ENCODE peak calls at places on chromosomes 11 and 22, in eight cellular contexts. A, S, J, I, M, K, V and Q are unnamed samples.

GRCh38 chr11:115363921-115364320 is 140.3 kb downstream of the CADM1 start:
- DNase-seq in A (no peak), S (no peak), J (no peak), I (no peak), M (no peak), K (no peak), V (no peak), Q (no peak)

GRCh38 chr11:126949066-126949945 is 51.3 kb downstream of the KIRREL3 start:
- DNase-seq in A (no peak), S (no peak), J (no peak), I (no peak), M (no peak), K (no peak), V (no peak), Q (no peak)

GRCh38 chr11:12812849-12813248 is 138.6 kb downstream of the TEAD1 start:
- DNase-seq in A (no peak), S (no peak), J (no peak), I (no peak), M (peak; percentile 68), K (no peak), V (no peak), Q (no peak)

GRCh38 chr11:88631497-88631896 is 294.0 kb upstream of the CTSC start:
- DNase-seq in A (no peak), S (no peak), J (no peak), I (peak; percentile 25), M (peak; percentile 49), K (peak; percentile 20), V (no peak), Q (no peak)

GRCh38 chr11:27282141-27282590 is 80.8 kb downstream of the CCDC34 start:
- DNase-seq in A (no peak), S (peak; percentile 64), J (no peak), I (no peak), M (no peak), K (no peak), V (peak; percentile 81), Q (no peak)

GRCh38 chr11:59053387-59053786 is 32.7 kb upstream of the GLYATL1B start:
- DNase-seq in A (peak; percentile 77), S (peak; percentile 59), J (no peak), I (peak; percentile 80), M (peak; percentile 49), K (no peak), V (peak; percentile 87), Q (no peak)

GRCh38 chr11:48005878-48006277 is 25.5 kb downstream of the PTPRJ start:
- DNase-seq in A (no peak), S (no peak), J (no peak), I (no peak), M (peak; percentile 39), K (no peak), V (peak; percentile 69), Q (no peak)

GRCh38 chr22:27752771-27753170 is 48.8 kb downstream of the MN1 start:
- DNase-seq in A (no peak), S (no peak), J (no peak), I (no peak), M (peak; percentile 79), K (peak; percentile 81), V (peak; percentile 93), Q (peak; percentile 24)

GRCh38 chr11:93718057-93718563 is 23.2 kb downstream of the TAF1D start:
- DNase-seq in A (no peak), S (no peak), J (no peak), I (no peak), M (no peak), K (no peak), V (no peak), Q (no peak)

GRCh38 chr11:17734418-17734911 is at the start of gene KCNC1:
- DNase-seq in A (no peak), S (no peak), J (no peak), I (peak; percentile 75), M (peak; percentile 91), K (no peak), V (peak; percentile 82), Q (no peak)

GRCh38 chr11:86918943-86919342 is 36.3 kb downstream of the FZD4 start:
- DNase-seq in A (no peak), S (no peak), J (no peak), I (no peak), M (no peak), K (no peak), V (no peak), Q (no peak)

GRCh38 chr11:71423181-71423790 is 24.9 kb downstream of the DHCR7 start:
- DNase-seq in A (no peak), S (no peak), J (no peak), I (no peak), M (no peak), K (no peak), V (no peak), Q (no peak)

DNA sequence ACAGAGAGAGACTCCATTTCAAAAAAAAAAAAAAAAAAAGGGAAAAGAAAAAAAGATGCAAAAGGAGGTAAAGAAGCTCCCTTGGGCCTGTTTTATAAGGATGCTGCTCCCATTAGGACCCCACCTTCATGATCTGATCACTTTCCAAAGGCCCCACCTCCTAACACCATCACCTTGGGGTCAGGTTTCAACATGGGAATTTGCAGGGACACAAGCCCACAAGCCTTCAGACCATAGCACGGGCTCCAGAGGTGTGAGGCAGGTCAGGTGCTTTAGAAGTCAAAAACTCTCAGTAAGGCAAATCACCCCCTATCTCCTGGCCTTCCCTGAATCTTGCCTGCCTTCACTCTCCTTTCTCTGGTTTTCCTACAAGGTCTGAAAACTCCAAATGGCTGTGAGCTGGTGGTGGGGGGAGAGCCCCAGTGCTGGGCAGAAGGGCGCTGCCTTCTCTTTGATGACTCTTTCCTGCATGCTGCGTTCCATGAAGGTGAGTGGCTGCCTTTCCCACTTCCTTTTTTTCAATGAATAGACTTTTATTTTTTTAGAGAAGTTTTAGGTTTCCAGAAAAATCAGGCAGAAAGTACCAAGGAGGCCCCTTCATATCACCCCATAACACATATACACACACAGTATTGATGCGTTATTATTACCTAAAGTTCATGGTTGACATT is 13.2 kb downstream of the ASPHD2 start:
- DNase-seq in A (no peak), S (no peak), J (no peak), I (peak; percentile 62), M (no peak), K (no peak), V (no peak), Q (no peak)
- H3K27ac ChIP-seq in A (no peak overlapping the region), S (no peak overlapping the region), J (no peak overlapping the region), I (no peak overlapping the region), M (no peak overlapping the region), K (peak overlapping the region; percentile 38), V (no peak overlapping the region), Q (no peak overlapping the region)

DNA sequence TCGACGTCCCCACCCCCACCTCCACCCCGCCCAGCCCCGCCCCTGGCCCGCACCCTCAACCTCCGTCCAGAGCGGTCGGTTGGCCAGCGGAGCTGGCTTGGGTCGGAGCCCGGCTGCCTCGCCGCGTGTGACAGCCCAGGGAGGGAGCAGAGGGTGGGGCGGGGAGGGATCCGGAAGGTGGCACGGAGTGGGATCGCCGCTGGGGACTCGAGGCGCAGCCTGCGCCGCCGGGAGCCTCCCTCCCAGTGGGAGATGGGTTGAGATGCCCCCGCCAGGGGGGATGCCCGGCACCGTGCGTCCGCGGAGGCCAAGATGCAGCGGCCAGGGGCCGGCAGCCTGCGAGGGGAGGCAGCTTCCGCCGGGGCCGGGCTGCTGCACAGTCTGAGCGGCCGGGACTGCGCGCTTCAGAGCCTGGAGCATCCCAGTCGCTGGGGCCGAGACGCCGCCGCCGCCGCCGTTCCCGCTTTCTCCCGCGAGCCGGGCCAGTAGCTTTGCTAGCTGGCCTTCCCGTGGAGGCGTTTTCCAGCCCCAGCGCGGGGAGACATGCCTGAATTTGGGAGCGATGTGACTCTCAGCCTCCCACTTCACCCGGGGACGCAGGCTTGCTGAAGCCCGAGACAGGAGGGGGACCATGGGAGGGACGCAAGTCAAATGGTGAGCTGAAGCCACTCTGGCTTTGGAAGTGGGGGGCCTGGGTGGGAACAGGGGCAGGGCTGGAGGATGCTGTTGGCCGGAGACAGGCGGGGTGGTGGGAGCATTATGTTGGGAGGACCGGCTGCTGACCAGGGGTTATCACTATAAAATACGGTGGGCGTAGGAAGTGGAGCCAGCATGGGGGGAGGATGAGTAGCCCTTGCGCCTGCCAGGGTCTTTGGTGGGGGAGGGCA is 40.2 kb downstream of the DIXDC1 start:
- DNase-seq in A (no peak), S (peak; percentile 83), J (no peak), I (peak; percentile 57), M (no peak), K (peak; percentile 41), V (peak; percentile 94), Q (peak; percentile 75)
- H3K27ac ChIP-seq in A (no peak overlapping the region), S (peak overlapping the region; percentile 31), J (peak overlapping the region; percentile 71), I (no peak overlapping the region), M (peak overlapping the region; percentile 23), K (peak overlapping the region; percentile 97), V (peak overlapping the region; percentile 98), Q (peak overlapping the region; percentile 99)

DNA sequence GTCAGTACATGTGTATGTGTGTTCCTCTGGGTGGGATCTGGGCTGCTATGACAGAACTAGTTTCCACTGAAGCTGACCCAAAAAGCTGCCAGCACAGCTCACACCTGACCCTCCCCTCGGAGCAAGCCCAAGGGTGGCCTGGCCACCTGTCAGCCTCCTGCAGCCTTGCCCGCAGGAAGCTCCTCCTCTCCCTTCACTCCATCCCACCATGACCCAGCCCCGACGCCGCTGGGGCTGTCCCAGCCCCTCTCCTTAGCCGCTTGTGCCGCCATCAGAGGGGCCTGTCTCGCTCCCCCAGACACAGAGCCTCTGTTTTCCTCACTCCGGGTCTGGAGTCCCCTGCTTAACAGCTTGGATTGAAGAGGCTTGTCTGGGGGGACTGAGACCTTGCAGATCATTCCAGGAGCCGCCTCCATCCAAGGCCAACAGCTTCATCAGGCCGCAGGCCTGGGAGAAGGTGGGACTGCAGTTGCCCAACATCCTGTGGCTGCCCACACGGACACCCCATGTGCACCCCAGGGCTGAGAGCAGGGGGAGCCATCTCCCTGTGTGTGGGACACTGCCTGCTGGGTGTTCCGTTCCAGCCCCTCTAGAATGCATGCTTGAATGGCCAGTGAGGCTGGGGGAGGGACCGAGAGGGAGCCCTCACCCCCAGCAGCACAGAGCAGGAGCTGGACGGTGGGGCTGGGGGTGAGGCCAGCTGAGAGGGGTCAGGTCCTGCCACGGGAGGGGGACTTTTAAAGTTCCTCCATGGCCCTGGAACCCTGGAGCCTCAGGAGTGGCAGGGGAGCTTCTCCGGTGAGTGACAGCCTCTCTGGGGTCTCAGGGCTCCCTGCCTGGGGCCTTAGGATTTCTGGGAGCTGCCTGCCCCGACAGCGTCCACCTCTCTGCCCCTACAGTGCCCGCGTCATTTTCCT is 696 bp downstream of the MRGPRF start:
- DNase-seq in A (no peak), S (no peak), J (no peak), I (peak; percentile 34), M (no peak), K (no peak), V (peak; percentile 79), Q (no peak)
- H3K27ac ChIP-seq in A (no peak overlapping the region), S (no peak overlapping the region), J (peak overlapping the region; percentile 75), I (no peak overlapping the region), M (no peak overlapping the region), K (peak overlapping the region; percentile 95), V (peak overlapping the region; percentile 49), Q (no peak overlapping the region)

DNA sequence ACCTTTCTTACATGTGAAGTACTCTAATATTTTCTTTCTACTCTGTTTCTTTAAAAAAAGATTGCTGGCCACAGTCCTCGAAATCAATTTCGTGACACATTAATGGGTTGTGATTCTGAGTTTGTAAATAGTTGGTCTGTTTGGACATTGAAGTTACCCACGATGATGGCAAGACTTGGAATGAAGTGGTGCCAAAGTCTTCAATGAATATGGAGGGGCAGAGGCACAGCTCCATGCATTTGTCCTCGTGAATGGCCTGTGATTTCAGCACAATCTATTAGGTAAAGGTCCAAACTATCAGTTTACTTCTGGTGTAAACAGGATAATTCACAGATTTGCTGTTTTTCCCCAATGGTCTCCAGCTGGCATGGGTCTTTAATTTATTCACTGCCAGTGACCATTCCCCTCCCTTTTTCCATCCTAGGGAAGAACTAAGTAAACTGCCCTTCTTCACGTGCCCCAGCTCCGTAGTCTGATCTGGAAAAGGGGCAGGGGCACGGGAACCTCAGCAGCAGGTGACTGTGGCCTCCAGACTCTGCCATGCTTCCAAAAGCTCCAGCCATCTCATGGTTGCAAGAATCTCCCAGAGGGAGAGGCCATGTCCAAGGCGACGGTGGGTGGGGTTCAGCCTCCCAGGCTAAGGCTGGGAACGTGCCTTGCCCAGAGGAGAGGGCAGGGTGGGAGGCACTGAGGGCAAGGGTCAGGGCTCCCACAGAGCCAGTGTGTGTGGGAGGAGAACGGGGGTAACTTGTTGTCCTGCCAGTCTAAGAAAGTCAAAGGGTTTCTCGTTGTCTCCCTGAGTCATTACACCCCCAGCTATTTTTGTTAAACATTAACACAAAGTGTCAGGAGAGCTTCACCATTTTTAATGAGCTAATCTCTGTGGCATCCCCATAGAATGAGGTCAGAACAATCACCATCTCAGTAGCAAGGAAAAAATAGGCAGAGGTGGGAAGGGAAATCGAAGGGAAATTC is 16.9 kb upstream of the PEX26 start:
- DNase-seq in A (no peak), S (peak; percentile 60), J (no peak), I (no peak), M (no peak), K (peak; percentile 36), V (no peak), Q (no peak)
- H3K27ac ChIP-seq in A (no peak overlapping the region), S (peak overlapping the region; percentile 67), J (no peak overlapping the region), I (no peak overlapping the region), M (no peak overlapping the region), K (peak overlapping the region; percentile 56), V (peak overlapping the region; percentile 47), Q (no peak overlapping the region)